ENCODE peak calls at places on chromosomes 1 and 21, in four cellular contexts. U is IMR-90, I is uterus, W is dorsolateral prefrontal cortex. E is an unnamed sample.
A peak's percentile ranks its signal among the peaks of the same experiment; 100 is the strongest.

GRCh38 chr1:103525114-103525606 is 339 bp upstream of the RNPC3 start:
- DNase-seq in U (peak; percentile 38), I (peak; percentile 18), W (no peak), E (no peak)

GRCh38 chr1:192115000-192115399 is 43.3 kb upstream of the RGS18 start:
- DNase-seq in U (no peak), I (no peak), W (no peak), E (no peak)

GRCh38 chr1:215748431-215748830 is 181.3 kb downstream of the KCTD3 start:
- DNase-seq in U (peak; percentile 1), I (no peak), W (no peak), E (no peak)

GRCh38 chr1:185971688-185972087 is 237.5 kb downstream of the HMCN1 start:
- DNase-seq in U (peak; percentile 86), I (no peak), W (no peak), E (no peak)

GRCh38 chr1:45769261-45769932 is 18.9 kb upstream of the IPP start:
- DNase-seq in U (peak; percentile 97), I (no peak), W (no peak), E (no peak)

GRCh38 chr1:57424231-57425027 is 569 bp upstream of the DAB1 start:
- DNase-seq in U (peak; percentile 41), I (no peak), W (peak; percentile 44), E (no peak)

GRCh38 chr1:107782192-107782845 is 182.7 kb downstream of the VAV3 start:
- DNase-seq in U (peak; percentile 53), I (no peak), W (no peak), E (peak; percentile 96)

GRCh38 chr1:172270605-172271004 is 149.9 kb upstream of the C1orf105 start:
- DNase-seq in U (peak; percentile 47), I (no peak), W (no peak), E (no peak)

GRCh38 chr1:115463347-115463746 is 125.3 kb upstream of the NGF start:
- DNase-seq in U (no peak), I (no peak), W (no peak), E (no peak)

GRCh38 chr1:208061118-208061517 is 150.2 kb upstream of the CD34 start:
- DNase-seq in U (no peak), I (no peak), W (no peak), E (no peak)

GRCh38 chr21:44949161-44950015 is 9.6 kb downstream of the SLX9 start:
- DNase-seq in U (peak; percentile 76), I (peak; percentile 90), W (peak; percentile 74), E (peak; percentile 40)

GRCh38 chr1:15765495-15766194 is 7.0 kb downstream of the FBLIM1 start:
- DNase-seq in U (peak; percentile 61), I (no peak), W (no peak), E (no peak)

GRCh38 chr1:18109058-18109755 is 1.6 kb downstream of the IGSF21 start:
- DNase-seq in U (no peak), I (no peak), W (peak; percentile 66), E (no peak)

GRCh38 chr1:5222626-5223025 is 568.2 kb downstream of the AJAP1 start:
- DNase-seq in U (no peak), I (no peak), W (no peak), E (no peak)

GRCh38 chr1:64677471-64677870 is 67.4 kb upstream of the RAVER2 start:
- DNase-seq in U (no peak), I (no peak), W (no peak), E (no peak)

GRCh38 chr1:1360511-1361169 is 2.3 kb upstream of the MXRA8 start:
- DNase-seq in U (peak; percentile 93), I (peak; percentile 82), W (no peak), E (no peak)

GRCh38 chr1:41102208-41102607 is 80.7 kb upstream of the SLFNL1 start:
- DNase-seq in U (peak; percentile 97), I (peak; percentile 95), W (peak; percentile 68), E (peak; percentile 94)

GRCh38 chr1:64245495-64245894 is 42.1 kb downstream of the UBE2U start:
- DNase-seq in U (no peak), I (no peak), W (no peak), E (no peak)

GRCh38 chr1:226309398-226310122 is 596 bp upstream of the LIN9 start:
- DNase-seq in U (no peak), I (peak; percentile 27), W (peak; percentile 40), E (no peak)

GRCh38 chr1:182869241-182869666 is 30.1 kb downstream of the DHX9 start:
- DNase-seq in U (no peak), I (no peak), W (no peak), E (no peak)

GRCh38 chr1:97814804-97815203 is 106.0 kb downstream of the DPYD start:
- DNase-seq in U (no peak), I (no peak), W (no peak), E (no peak)

GRCh38 chr1:97824644-97825043 is 96.2 kb downstream of the DPYD start:
- DNase-seq in U (no peak), I (no peak), W (no peak), E (no peak)

GRCh38 chr1:97816927-97817326 is 103.9 kb downstream of the DPYD start:
- DNase-seq in U (no peak), I (no peak), W (no peak), E (no peak)

GRCh38 chr1:97824200-97824599 is 96.6 kb downstream of the DPYD start:
- DNase-seq in U (no peak), I (no peak), W (no peak), E (no peak)

GRCh38 chr1:97820470-97821188 is 100.2 kb downstream of the DPYD start:
- DNase-seq in U (peak; percentile 58), I (no peak), W (no peak), E (peak; percentile 72)
- TF ChIP-seq CTCF in U (peak; percentile 66), I (peak; percentile 40), W (peak; percentile 25), E (peak; percentile 52)

DNA sequence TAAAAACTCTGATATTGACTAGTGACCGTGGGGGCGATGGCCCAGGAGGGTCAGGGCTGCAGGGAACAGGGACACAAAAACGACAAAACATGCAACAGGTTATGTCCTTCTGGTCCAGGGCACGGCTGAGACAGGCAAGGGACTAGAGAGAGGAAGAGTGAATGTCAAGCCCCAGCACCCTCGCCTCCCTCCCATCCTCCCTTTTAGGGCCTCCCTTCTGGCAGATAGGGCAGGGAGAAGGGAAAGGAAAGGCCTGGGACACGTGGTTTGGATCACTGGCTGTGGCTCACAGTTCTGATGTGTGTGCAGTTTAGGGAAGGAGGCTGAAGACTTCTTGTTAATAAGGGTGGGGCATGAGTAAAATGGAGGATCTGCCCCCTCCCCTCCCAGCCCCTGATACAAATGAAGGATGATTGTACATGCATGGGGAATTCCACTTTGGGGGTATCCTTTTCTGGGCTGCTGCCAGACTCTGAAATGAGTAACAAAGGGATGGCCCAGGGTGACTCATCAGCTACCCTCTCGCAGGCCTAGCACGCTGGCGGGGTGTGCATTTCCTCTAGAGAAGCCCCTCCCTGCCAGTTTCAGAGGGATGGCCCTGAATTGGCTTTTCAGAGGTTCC is 14.2 kb downstream of the CAPN2 start:
- DNase-seq in U (peak; percentile 98), I (peak; percentile 82), W (no peak), E (no peak)
- H3K4me3 ChIP-seq in U (no peak overlapping the region), I (no peak overlapping the region), W (no peak overlapping the region), E (no peak overlapping the region)

GRCh38 chr1:211529011-211529410 is 37.0 kb upstream of the RD3 start:
- DNase-seq in U (no peak), I (no peak), W (no peak), E (no peak)

GRCh38 chr1:211532086-211532439 is 40.1 kb upstream of the RD3 start:
- DNase-seq in U (no peak), I (no peak), W (no peak), E (no peak)

GRCh38 chr1:211534545-211535291 is 42.8 kb upstream of the RD3 start:
- DNase-seq in U (no peak), I (no peak), W (no peak), E (no peak)

GRCh38 chr1:211529453-211529852 is 37.5 kb upstream of the RD3 start:
- DNase-seq in U (no peak), I (no peak), W (peak; percentile 64), E (no peak)

GRCh38 chr1:211531194-211532085 is 39.5 kb upstream of the RD3 start:
- DNase-seq in U (no peak), I (no peak), W (peak; percentile 37), E (no peak)
- TF ChIP-seq CTCF in U (no peak), I (no peak), W (no peak), E (no peak)

GRCh38 chr1:156755527-156755950 is 4.1 kb upstream of the HDGF start:
- DNase-seq in U (no peak), I (no peak), W (no peak), E (no peak)
- H3K4me3 ChIP-seq in U (no peak overlapping the region), I (no peak overlapping the region), W (no peak overlapping the region), E (no peak overlapping the region)

GRCh38 chr1:11478571-11479374 is at the start of gene DISP3:
- DNase-seq in U (peak; percentile 34), I (no peak), W (peak; percentile 88), E (no peak)
- TF ChIP-seq CTCF in U (peak; percentile 62), I (no peak), W (peak; percentile 62), E (peak; percentile 69)

DNA sequence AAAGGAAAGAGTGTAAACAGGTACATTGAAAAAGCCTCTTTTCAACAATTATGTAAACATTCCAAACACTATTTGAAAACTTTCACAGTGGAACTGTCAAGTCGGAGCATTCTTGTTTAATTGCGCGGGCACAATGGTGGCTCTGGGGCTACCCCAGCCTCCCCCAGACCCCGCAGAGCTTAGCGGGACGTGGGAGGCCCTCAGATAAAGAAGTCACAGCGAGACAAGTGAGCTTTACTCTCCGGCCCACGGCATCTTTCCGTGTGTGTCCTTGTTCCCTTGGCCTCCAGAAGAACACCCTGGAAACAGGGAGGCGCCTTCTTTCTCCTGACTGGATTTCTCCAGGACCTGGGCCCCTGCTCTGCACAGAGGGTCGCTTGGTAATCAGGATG is 382.8 kb downstream of the RRAGC start:
- DNase-seq in U (no peak), I (no peak), W (no peak), E (no peak)
- H3K4me3 ChIP-seq in U (no peak overlapping the region), I (no peak overlapping the region), W (peak overlapping the region; percentile 35), E (no peak overlapping the region)

E was measured in LNCaP clone FGC.